ENCODE peak calls at places on chromosome 17, in nine cellular contexts. One of them, this sample, is unnamed.

GRCh38 chr17:42002792-42003301 is 14.4 kb downstream of the DNAJC7 start:
- DNase-seq in cardiac muscle cell: no peak
- DNase-seq in stimulated activated CD4-positive, alpha-beta T cell treated with anti-CD3 and anti-CD28 coated beads, Interleukin-4, amount 100 ng/mL, for 4 hours: no peak
- DNase-seq in stimulated activated CD8-positive, alpha-beta memory T cell treated with anti-CD3 and anti-CD28 coated beads, Interleukin-4, amount 100 ng/mL, for 24 hours: no peak
- DNase-seq in CD4-positive, CD25-positive, alpha-beta regulatory T cell: no peak
- DNase-seq in cardiac septum: no peak
- DNase-seq in KBM-7: no peak
- DNase-seq in EL: peak
- DNase-seq in AG20443: no peak
- DNase-seq in this sample: no peak

GRCh38 chr17:82534401-82534812 is 14.9 kb downstream of the FOXK2 start:
- DNase-seq in EL: no peak
- DNase-seq in stimulated activated CD4-positive, alpha-beta T cell treated with anti-CD3 and anti-CD28 coated beads, Interleukin-4, amount 100 ng/mL, for 4 hours: no peak
- DNase-seq in cardiac muscle cell: no peak
- DNase-seq in cardiac septum: no peak
- DNase-seq in stimulated activated CD8-positive, alpha-beta memory T cell treated with anti-CD3 and anti-CD28 coated beads, Interleukin-4, amount 100 ng/mL, for 24 hours: no peak
- DNase-seq in KBM-7: no peak
- DNase-seq in CD4-positive, CD25-positive, alpha-beta regulatory T cell: no peak
- DNase-seq in AG20443: no peak
- DNase-seq in this sample: no peak

GRCh38 chr17:7336240-7337175 is at the start of gene ACAP1:
- DNase-seq in cardiac septum: peak
- DNase-seq in KBM-7: peak
- DNase-seq in AG20443: no peak
- DNase-seq in stimulated activated CD8-positive, alpha-beta memory T cell treated with anti-CD3 and anti-CD28 coated beads, Interleukin-4, amount 100 ng/mL, for 24 hours: peak
- DNase-seq in stimulated activated CD4-positive, alpha-beta T cell treated with anti-CD3 and anti-CD28 coated beads, Interleukin-4, amount 100 ng/mL, for 4 hours: peak
- DNase-seq in EL: no peak
- DNase-seq in CD4-positive, CD25-positive, alpha-beta regulatory T cell: peak
- DNase-seq in cardiac muscle cell: no peak
- DNase-seq in this sample: peak

GRCh38 chr17:56176101-56176500 is 22.8 kb downstream of the ANKFN1 start:
- DNase-seq in EL: peak
- DNase-seq in KBM-7: no peak
- DNase-seq in stimulated activated CD4-positive, alpha-beta T cell treated with anti-CD3 and anti-CD28 coated beads, Interleukin-4, amount 100 ng/mL, for 4 hours: no peak
- DNase-seq in stimulated activated CD8-positive, alpha-beta memory T cell treated with anti-CD3 and anti-CD28 coated beads, Interleukin-4, amount 100 ng/mL, for 24 hours: no peak
- DNase-seq in CD4-positive, CD25-positive, alpha-beta regulatory T cell: no peak
- DNase-seq in cardiac muscle cell: no peak
- DNase-seq in AG20443: peak
- DNase-seq in cardiac septum: no peak
- DNase-seq in this sample: no peak

GRCh38 chr17:79006001-79006400 is 3.6 kb downstream of the CANT1 start:
- DNase-seq in AG20443: no peak
- DNase-seq in stimulated activated CD4-positive, alpha-beta T cell treated with anti-CD3 and anti-CD28 coated beads, Interleukin-4, amount 100 ng/mL, for 4 hours: no peak
- DNase-seq in stimulated activated CD8-positive, alpha-beta memory T cell treated with anti-CD3 and anti-CD28 coated beads, Interleukin-4, amount 100 ng/mL, for 24 hours: no peak
- DNase-seq in EL: no peak
- DNase-seq in cardiac septum: peak
- DNase-seq in CD4-positive, CD25-positive, alpha-beta regulatory T cell: no peak
- DNase-seq in KBM-7: no peak
- DNase-seq in cardiac muscle cell: no peak
- DNase-seq in this sample: no peak

GRCh38 chr17:59341922-59342321 is 10.5 kb downstream of the YPEL2 start:
- DNase-seq in AG20443: no peak
- DNase-seq in cardiac muscle cell: no peak
- DNase-seq in KBM-7: no peak
- DNase-seq in EL: no peak
- DNase-seq in stimulated activated CD8-positive, alpha-beta memory T cell treated with anti-CD3 and anti-CD28 coated beads, Interleukin-4, amount 100 ng/mL, for 24 hours: no peak
- DNase-seq in cardiac septum: no peak
- DNase-seq in CD4-positive, CD25-positive, alpha-beta regulatory T cell: no peak
- DNase-seq in stimulated activated CD4-positive, alpha-beta T cell treated with anti-CD3 and anti-CD28 coated beads, Interleukin-4, amount 100 ng/mL, for 4 hours: no peak
- DNase-seq in this sample: no peak

GRCh38 chr17:17191961-17192381 is 14.2 kb downstream of the PLD6 start:
- DNase-seq in stimulated activated CD8-positive, alpha-beta memory T cell treated with anti-CD3 and anti-CD28 coated beads, Interleukin-4, amount 100 ng/mL, for 24 hours: no peak
- DNase-seq in stimulated activated CD4-positive, alpha-beta T cell treated with anti-CD3 and anti-CD28 coated beads, Interleukin-4, amount 100 ng/mL, for 4 hours: no peak
- DNase-seq in EL: no peak
- DNase-seq in AG20443: no peak
- DNase-seq in cardiac muscle cell: no peak
- DNase-seq in CD4-positive, CD25-positive, alpha-beta regulatory T cell: no peak
- DNase-seq in KBM-7: no peak
- DNase-seq in cardiac septum: no peak
- DNase-seq in this sample: no peak

GRCh38 chr17:36463916-36464764 is 22.3 kb upstream of the ZNHIT3 start:
- DNase-seq in AG20443: peak
- DNase-seq in cardiac muscle cell: peak
- DNase-seq in CD4-positive, CD25-positive, alpha-beta regulatory T cell: peak
- DNase-seq in EL: peak
- DNase-seq in KBM-7: peak
- DNase-seq in cardiac septum: no peak
- DNase-seq in stimulated activated CD4-positive, alpha-beta T cell treated with anti-CD3 and anti-CD28 coated beads, Interleukin-4, amount 100 ng/mL, for 4 hours: peak
- DNase-seq in stimulated activated CD8-positive, alpha-beta memory T cell treated with anti-CD3 and anti-CD28 coated beads, Interleukin-4, amount 100 ng/mL, for 24 hours: peak
- DNase-seq in this sample: peak

GRCh38 chr17:42460371-42460770 is 1.7 kb downstream of the ATP6V0A1 start:
- DNase-seq in cardiac muscle cell: no peak
- DNase-seq in EL: peak
- DNase-seq in cardiac septum: no peak
- DNase-seq in stimulated activated CD4-positive, alpha-beta T cell treated with anti-CD3 and anti-CD28 coated beads, Interleukin-4, amount 100 ng/mL, for 4 hours: no peak
- DNase-seq in CD4-positive, CD25-positive, alpha-beta regulatory T cell: no peak
- DNase-seq in KBM-7: peak
- DNase-seq in AG20443: no peak
- DNase-seq in stimulated activated CD8-positive, alpha-beta memory T cell treated with anti-CD3 and anti-CD28 coated beads, Interleukin-4, amount 100 ng/mL, for 24 hours: no peak
- DNase-seq in this sample: no peak

GRCh38 chr17:74332763-74333220 is 6.8 kb downstream of the KIF19 start:
- DNase-seq in AG20443: no peak
- DNase-seq in KBM-7: peak
- DNase-seq in cardiac muscle cell: no peak
- DNase-seq in CD4-positive, CD25-positive, alpha-beta regulatory T cell: no peak
- DNase-seq in EL: no peak
- DNase-seq in cardiac septum: no peak
- DNase-seq in stimulated activated CD4-positive, alpha-beta T cell treated with anti-CD3 and anti-CD28 coated beads, Interleukin-4, amount 100 ng/mL, for 4 hours: no peak
- DNase-seq in stimulated activated CD8-positive, alpha-beta memory T cell treated with anti-CD3 and anti-CD28 coated beads, Interleukin-4, amount 100 ng/mL, for 24 hours: no peak
- DNase-seq in this sample: no peak

GRCh38 chr17:42311240-42312034 is 23.1 kb downstream of the STAT5A start:
- DNase-seq in stimulated activated CD8-positive, alpha-beta memory T cell treated with anti-CD3 and anti-CD28 coated beads, Interleukin-4, amount 100 ng/mL, for 24 hours: no peak
- DNase-seq in EL: peak
- DNase-seq in CD4-positive, CD25-positive, alpha-beta regulatory T cell: no peak
- DNase-seq in KBM-7: peak
- DNase-seq in AG20443: peak
- DNase-seq in stimulated activated CD4-positive, alpha-beta T cell treated with anti-CD3 and anti-CD28 coated beads, Interleukin-4, amount 100 ng/mL, for 4 hours: no peak
- DNase-seq in cardiac muscle cell: peak
- DNase-seq in cardiac septum: peak
- DNase-seq in this sample: no peak

GRCh38 chr17:82536220-82537201 is 17.0 kb downstream of the FOXK2 start:
- DNase-seq in cardiac muscle cell: peak
- DNase-seq in stimulated activated CD8-positive, alpha-beta memory T cell treated with anti-CD3 and anti-CD28 coated beads, Interleukin-4, amount 100 ng/mL, for 24 hours: no peak
- DNase-seq in CD4-positive, CD25-positive, alpha-beta regulatory T cell: no peak
- DNase-seq in EL: peak
- DNase-seq in AG20443: peak
- DNase-seq in cardiac septum: no peak
- DNase-seq in stimulated activated CD4-positive, alpha-beta T cell treated with anti-CD3 and anti-CD28 coated beads, Interleukin-4, amount 100 ng/mL, for 4 hours: no peak
- DNase-seq in KBM-7: no peak
- DNase-seq in this sample: no peak

GRCh38 chr17:14621826-14622621 is 321.1 kb downstream of the HS3ST3B1 start:
- DNase-seq in AG20443: no peak
- DNase-seq in KBM-7: peak
- DNase-seq in CD4-positive, CD25-positive, alpha-beta regulatory T cell: no peak
- DNase-seq in EL: peak
- DNase-seq in stimulated activated CD8-positive, alpha-beta memory T cell treated with anti-CD3 and anti-CD28 coated beads, Interleukin-4, amount 100 ng/mL, for 24 hours: no peak
- DNase-seq in cardiac muscle cell: no peak
- DNase-seq in stimulated activated CD4-positive, alpha-beta T cell treated with anti-CD3 and anti-CD28 coated beads, Interleukin-4, amount 100 ng/mL, for 4 hours: no peak
- DNase-seq in cardiac septum: no peak
- DNase-seq in this sample: no peak

GRCh38 chr17:50272711-50273653 is 1.3 kb upstream of the TMEM92 start:
- DNase-seq in KBM-7: peak
- DNase-seq in EL: peak
- DNase-seq in stimulated activated CD8-positive, alpha-beta memory T cell treated with anti-CD3 and anti-CD28 coated beads, Interleukin-4, amount 100 ng/mL, for 24 hours: peak
- DNase-seq in AG20443: peak
- DNase-seq in stimulated activated CD4-positive, alpha-beta T cell treated with anti-CD3 and anti-CD28 coated beads, Interleukin-4, amount 100 ng/mL, for 4 hours: peak
- DNase-seq in CD4-positive, CD25-positive, alpha-beta regulatory T cell: peak
- DNase-seq in cardiac muscle cell: peak
- DNase-seq in cardiac septum: peak
- DNase-seq in this sample: peak

GRCh38 chr17:34739386-34739785 is 160.0 kb downstream of the TMEM132E start:
- DNase-seq in stimulated activated CD4-positive, alpha-beta T cell treated with anti-CD3 and anti-CD28 coated beads, Interleukin-4, amount 100 ng/mL, for 4 hours: no peak
- DNase-seq in cardiac septum: peak
- DNase-seq in cardiac muscle cell: no peak
- DNase-seq in KBM-7: no peak
- DNase-seq in AG20443: no peak
- DNase-seq in CD4-positive, CD25-positive, alpha-beta regulatory T cell: no peak
- DNase-seq in stimulated activated CD8-positive, alpha-beta memory T cell treated with anti-CD3 and anti-CD28 coated beads, Interleukin-4, amount 100 ng/mL, for 24 hours: no peak
- DNase-seq in EL: no peak
- DNase-seq in this sample: no peak